ENCODE peak calls at places on chromosomes 7 and 10, in eight cellular contexts. R, Z, V, U, G, N, A and W are unnamed samples. For H3K36me3 and H3K27me3, the result is how much of the 10 kb centered on the place peaks cover.

GRCh38 chr7:47438411-47439029 is 143.4 kb downstream of the TNS3 start:
- DNase-seq in R (no peak), Z (peak), V (no peak), U (no peak), G (no peak), N (no peak), A (no peak), W (no peak)

GRCh38 chr10:50426485-50426884 is 175.2 kb upstream of the ASAH2 start:
- DNase-seq in R (no peak), Z (no peak), V (no peak), U (no peak), G (no peak), N (no peak), A (no peak), W (no peak)

GRCh38 chr10:16609195-16609594 is 87.5 kb upstream of the C1QL3 start:
- DNase-seq in R (no peak), Z (no peak), V (no peak), U (no peak), G (no peak), N (no peak), A (no peak), W (no peak)

GRCh38 chr7:99679400-99680191 is at the start of gene CYP3A5:
- DNase-seq in R (no peak), Z (no peak), V (no peak), U (peak), G (no peak), N (no peak), A (no peak), W (peak)

GRCh38 chr10:62788861-62789467 is 15.6 kb upstream of the ADO start:
- DNase-seq in R (no peak), Z (no peak), V (no peak), U (no peak), G (no peak), N (no peak), A (peak), W (no peak)

GRCh38 chr7:158050441-158051371 is 536.9 kb downstream of the PTPRN2 start:
- DNase-seq in R (no peak), Z (peak), V (no peak), U (no peak), G (no peak), N (no peak), A (no peak), W (no peak)

GRCh38 chr7:7851381-7851780 is 117.2 kb upstream of the GLCCI1 start:
- DNase-seq in R (peak), Z (no peak), V (no peak), U (no peak), G (no peak), N (no peak), A (peak), W (peak)

GRCh38 chr7:42661312-42661711 is 250.6 kb downstream of the C7orf25 start:
- DNase-seq in R (peak), Z (no peak), V (no peak), U (no peak), G (no peak), N (no peak), A (peak), W (peak)

GRCh38 chr7:31875424-31875823 is 188.4 kb downstream of the PPP1R17 start:
- DNase-seq in R (peak), Z (no peak), V (no peak), U (no peak), G (no peak), N (no peak), A (no peak), W (peak)

GRCh38 chr10:30782543-30783461 is 153.2 kb upstream of the LYZL2 start:
- DNase-seq in R (no peak), Z (no peak), V (no peak), U (peak), G (no peak), N (no peak), A (peak), W (peak)

GRCh38 chr7:16369851-16370250 is 51.5 kb downstream of the CRPPA start:
- DNase-seq in R (no peak), Z (no peak), V (no peak), U (no peak), G (no peak), N (no peak), A (no peak), W (no peak)

GRCh38 chr10:14665304-14665703 is 109.4 kb downstream of the FAM107B start:
- DNase-seq in R (peak), Z (no peak), V (no peak), U (no peak), G (no peak), N (no peak), A (no peak), W (peak)

GRCh38 chr10:75048669-75049098 is 62.8 kb upstream of the SAMD8 start:
- DNase-seq in R (no peak), Z (peak), V (no peak), U (no peak), G (no peak), N (no peak), A (no peak), W (peak)

GRCh38 chr10:67666416-67667043 is 29.5 kb downstream of the CTNNA3 start:
- DNase-seq in R (peak), Z (no peak), V (no peak), U (no peak), G (no peak), N (no peak), A (peak), W (peak)

GRCh38 chr10:79142064-79142491 is 73.3 kb downstream of the ZMIZ1 start:
- DNase-seq in R (no peak), Z (no peak), V (no peak), U (no peak), G (no peak), N (no peak), A (peak), W (no peak)

GRCh38 chr7:102287465-102288146 is 938 bp downstream of the SH2B2 start:
- DNase-seq in R (peak), Z (no peak), V (no peak), U (peak), G (no peak), N (no peak), A (no peak), W (no peak)

GRCh38 chr7:102286237-102287081 is at the start of gene SH2B2:
- DNase-seq in R (peak), Z (peak), V (no peak), U (peak), G (peak), N (peak), A (peak), W (peak)

GRCh38 chr7:102289051-102289450 is 2.4 kb downstream of the SH2B2 start:
- DNase-seq in R (no peak), Z (no peak), V (no peak), U (no peak), G (no peak), N (no peak), A (no peak), W (no peak)

GRCh38 chr7:102287082-102287464 is 405 bp downstream of the SH2B2 start:
- DNase-seq in R (no peak), Z (no peak), V (no peak), U (no peak), G (peak), N (peak), A (no peak), W (no peak)

DNA sequence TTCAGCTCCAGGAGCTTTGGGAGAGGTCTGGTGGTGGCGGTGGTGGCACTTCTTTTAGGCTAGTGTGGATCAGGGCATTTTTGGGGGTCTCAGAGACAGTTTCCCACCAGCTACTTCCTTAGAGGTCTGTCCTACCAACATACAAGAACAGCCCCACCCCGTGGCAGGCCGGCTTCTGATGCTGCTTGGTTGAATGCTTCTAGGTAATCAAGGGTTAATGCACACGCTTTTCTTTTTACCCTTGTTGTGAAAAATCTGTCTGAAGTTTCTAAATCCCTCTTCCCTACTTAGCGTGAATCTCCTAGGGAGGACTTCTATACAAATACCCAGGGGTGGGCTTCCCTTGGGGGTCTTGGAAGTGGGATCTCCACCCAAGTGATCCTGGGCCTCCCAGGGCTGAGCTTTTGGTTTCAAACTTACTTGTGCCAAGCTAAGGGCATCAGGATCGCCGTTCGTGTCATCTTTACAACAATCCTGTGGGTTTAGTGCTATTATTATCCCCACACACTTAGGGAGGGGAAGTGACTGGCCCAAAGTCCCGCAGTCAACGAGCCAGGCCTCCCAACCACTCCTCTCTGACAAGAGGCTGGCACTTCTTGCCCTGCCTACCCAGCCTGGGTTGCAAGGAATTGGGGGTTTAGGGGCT is 1.7 kb downstream of the SH2B2 start:
- DNase-seq in R (no peak), Z (no peak), V (no peak), U (no peak), G (no peak), N (no peak), A (no peak), W (no peak)
- H3K4me3 ChIP-seq in R (no peak), Z (no peak), V (peak), U (peak), G (peak), N (peak), A (no peak), W (no peak)

DNA sequence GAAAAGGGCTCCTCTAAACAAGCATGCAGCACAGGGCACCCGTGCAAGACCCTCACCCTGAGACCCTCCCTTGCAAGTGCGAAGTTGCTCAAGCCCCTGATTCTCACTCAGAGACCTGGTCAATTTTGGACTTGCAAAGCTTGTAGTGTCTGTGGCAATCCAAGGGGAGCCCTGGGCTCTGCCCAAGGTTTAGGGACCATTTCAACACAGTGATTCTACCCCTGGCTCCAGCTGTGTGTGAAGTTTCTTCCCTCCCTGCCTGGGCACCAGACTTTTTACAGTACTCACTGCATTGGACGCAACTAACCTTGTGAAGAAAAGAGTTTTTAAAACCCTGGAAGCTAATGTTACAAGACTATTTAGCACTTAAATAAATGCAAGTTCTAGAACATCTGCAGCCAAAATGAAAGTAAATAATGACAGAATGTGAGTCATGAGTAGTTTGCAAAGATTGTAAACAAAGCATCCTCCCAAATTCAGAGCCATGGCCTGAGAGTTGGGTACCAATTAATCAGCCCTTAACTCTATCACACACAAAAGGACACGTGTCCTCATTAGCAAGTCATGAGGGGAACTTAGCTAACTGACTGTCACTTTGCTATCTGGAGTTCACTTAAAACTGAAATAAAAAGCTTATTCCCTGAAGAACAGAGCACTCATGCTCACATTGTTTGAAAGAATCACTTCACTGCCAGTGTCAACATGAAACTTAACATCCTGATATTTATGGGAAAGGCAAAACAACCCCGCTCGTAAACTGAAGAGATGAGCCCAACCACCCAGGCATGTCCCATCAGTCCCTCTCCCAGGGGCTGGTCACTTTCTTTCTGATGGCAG is 48.1 kb downstream of the RGS10 start:
- DNase-seq in R (no peak), Z (no peak), V (no peak), U (no peak), G (no peak), N (no peak), A (peak), W (peak)
- H3K36me3 ChIP-seq in R (under half), Z (under half), V (under half), U (under half), G (under half), N (under half), A (under half), W (under half)

DNA sequence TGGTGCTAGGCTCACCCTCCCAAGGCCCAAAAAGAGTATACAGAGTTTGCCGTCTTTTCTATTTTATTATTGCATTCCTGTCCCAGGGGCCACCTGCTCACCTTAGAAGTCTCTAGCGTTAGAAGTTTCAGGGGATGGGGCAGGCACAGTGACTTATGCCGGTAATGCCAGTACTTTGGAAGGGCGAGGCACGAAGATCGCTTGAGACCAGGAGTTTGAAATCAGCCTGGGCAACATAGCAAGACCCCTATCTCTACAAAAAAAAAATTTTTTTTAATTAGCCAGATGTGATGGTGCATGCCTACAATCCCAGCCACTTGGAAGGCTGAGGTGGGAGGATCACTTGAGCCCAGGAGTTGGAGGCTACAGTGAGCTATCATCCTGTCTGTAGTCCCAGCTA is 30.3 kb upstream of the HSPB1 start:
- DNase-seq in R (no peak), Z (no peak), V (no peak), U (no peak), G (no peak), N (no peak), A (no peak), W (no peak)
- H3K27me3 ChIP-seq in R (under half), Z (under half), V (under half), U (under half), G (under half), N (under half), A (under half), W (under half)

GRCh38 chr7:98628916-98629525 is 11.9 kb downstream of the NPTX2 start:
- DNase-seq in R (no peak), Z (no peak), V (no peak), U (no peak), G (peak), N (no peak), A (no peak), W (no peak)

GRCh38 chr7:98630149-98630548 is 13.1 kb downstream of the NPTX2 start:
- DNase-seq in R (no peak), Z (no peak), V (no peak), U (no peak), G (no peak), N (no peak), A (no peak), W (no peak)

GRCh38 chr7:98627062-98627790 is 10.1 kb downstream of the NPTX2 start:
- DNase-seq in R (no peak), Z (no peak), V (no peak), U (no peak), G (no peak), N (no peak), A (no peak), W (no peak)

GRCh38 chr7:98626393-98627061 is 9.4 kb downstream of the NPTX2 start:
- DNase-seq in R (no peak), Z (no peak), V (no peak), U (no peak), G (no peak), N (no peak), A (no peak), W (no peak)

GRCh38 chr7:98628418-98628817 is 11.3 kb downstream of the NPTX2 start:
- DNase-seq in R (no peak), Z (no peak), V (no peak), U (no peak), G (no peak), N (no peak), A (no peak), W (no peak)
- H3K4me3 ChIP-seq in R (no peak), Z (no peak), V (no peak), U (no peak), G (no peak), N (no peak), A (no peak), W (no peak)

GRCh38 chr10:125026974-125027735 is 85.2 kb downstream of the ZRANB1 start:
- DNase-seq in R (no peak), Z (peak), V (no peak), U (no peak), G (no peak), N (no peak), A (no peak), W (no peak)

GRCh38 chr10:125029584-125030242 is 87.8 kb downstream of the ZRANB1 start:
- DNase-seq in R (peak), Z (peak), V (no peak), U (no peak), G (no peak), N (no peak), A (peak), W (peak)

GRCh38 chr10:125026036-125026931 is 84.4 kb downstream of the ZRANB1 start:
- DNase-seq in R (no peak), Z (peak), V (no peak), U (no peak), G (no peak), N (no peak), A (no peak), W (no peak)

GRCh38 chr10:125028291-125028867 is 86.5 kb downstream of the ZRANB1 start:
- DNase-seq in R (no peak), Z (peak), V (no peak), U (no peak), G (no peak), N (no peak), A (peak), W (peak)

GRCh38 chr10:125027889-125028288 is 86.0 kb downstream of the ZRANB1 start:
- DNase-seq in R (no peak), Z (peak), V (no peak), U (no peak), G (no peak), N (no peak), A (no peak), W (no peak)
- H3K36me3 ChIP-seq in R (under half), Z (under half), V (half or more), U (under half), G (half or more), N (under half), A (under half), W (under half)

GRCh38 chr10:132876967-132877366 is 65.4 kb downstream of the CFAP46 start:
- DNase-seq in R (no peak), Z (peak), V (no peak), U (no peak), G (no peak), N (no peak), A (no peak), W (no peak)
- H3K27me3 ChIP-seq in R (under half), Z (under half), V (under half), U (under half), G (under half), N (under half), A (under half), W (under half)